ENCODE peak calls at places on chromosomes 1 and 21, in four cellular contexts. Q, T, U and C are unnamed samples.

GRCh38 chr1:34681481-34682451 is 73.1 kb upstream of the GJB5 start:
- DNase-seq in Q (peak), T (peak), U (peak), C (peak)

GRCh38 chr1:25796807-25797458 is 3.1 kb upstream of the SELENON start:
- DNase-seq in Q (peak), T (no peak), U (peak), C (peak)

GRCh38 chr1:27601321-27601770 is 2.6 kb downstream of the AHDC1 start:
- DNase-seq in Q (no peak), T (no peak), U (no peak), C (no peak)

GRCh38 chr21:42230636-42231035 is 11.7 kb downstream of the ABCG1 start:
- DNase-seq in Q (no peak), T (no peak), U (no peak), C (no peak)

GRCh38 chr1:211942583-211942982 is 92.8 kb downstream of the INTS7 start:
- DNase-seq in Q (no peak), T (no peak), U (no peak), C (no peak)

GRCh38 chr1:17569200-17570139 is 30.0 kb downstream of the ARHGEF10L start:
- DNase-seq in Q (peak), T (no peak), U (no peak), C (no peak)

GRCh38 chr1:156160000-156160743 is 6.8 kb downstream of the SEMA4A start:
- DNase-seq in Q (no peak), T (no peak), U (no peak), C (no peak)

GRCh38 chr1:88684482-88685238 is 587 bp downstream of the PKN2 start:
- DNase-seq in Q (peak), T (no peak), U (peak), C (peak)

GRCh38 chr1:117013310-117013850 is 11.8 kb downstream of the CD101 start:
- DNase-seq in Q (no peak), T (no peak), U (no peak), C (no peak)

GRCh38 chr1:217562229-217562878 is 68.5 kb downstream of the GPATCH2 start:
- DNase-seq in Q (peak), T (no peak), U (no peak), C (no peak)

GRCh38 chr1:153805042-153805745 is 30.0 kb downstream of the SLC27A3 start:
- DNase-seq in Q (peak), T (peak), U (no peak), C (no peak)

GRCh38 chr1:216742625-216743024 is 19.4 kb upstream of the ESRRG start:
- DNase-seq in Q (peak), T (no peak), U (no peak), C (no peak)

GRCh38 chr1:213997031-213997771 is 9.4 kb downstream of the PROX1 start:
- DNase-seq in Q (no peak), T (no peak), U (no peak), C (no peak)

GRCh38 chr1:239997515-239998311 is 94.0 kb upstream of the FMN2 start:
- DNase-seq in Q (peak), T (no peak), U (peak), C (peak)

GRCh38 chr1:212606734-212607205 is 1.8 kb upstream of the ATF3 start:
- DNase-seq in Q (peak), T (no peak), U (peak), C (no peak)

GRCh38 chr1:27235827-27236226 is 1.4 kb downstream of the WDTC1 start:
- DNase-seq in Q (peak), T (no peak), U (no peak), C (no peak)

GRCh38 chr1:207797229-207797973 is 45.5 kb downstream of the CD46 start:
- DNase-seq in Q (peak), T (peak), U (peak), C (peak)

GRCh38 chr1:67792756-67793475 is 40.4 kb downstream of the GNG12 start:
- DNase-seq in Q (no peak), T (no peak), U (peak), C (no peak)

GRCh38 chr1:94947453-94947852 is 20.5 kb upstream of the CNN3 start:
- DNase-seq in Q (peak), T (no peak), U (no peak), C (no peak)

GRCh38 chr1:161439280-161440232 is 65.7 kb upstream of the FCGR2A start:
- DNase-seq in Q (peak), T (no peak), U (peak), C (peak)

GRCh38 chr1:161115132-161115711 is 2.6 kb downstream of the PFDN2 start:
- DNase-seq in Q (peak), T (no peak), U (no peak), C (no peak)

GRCh38 chr1:16071614-16072013 is 1.8 kb downstream of the FAM131C start:
- DNase-seq in Q (no peak), T (no peak), U (no peak), C (no peak)

GRCh38 chr1:47024138-47024856 is 828 bp downstream of the CYP4X1 start:
- DNase-seq in Q (no peak), T (no peak), U (no peak), C (no peak)

GRCh38 chr1:200495901-200496300 is 86.1 kb upstream of the ZNF281 start:
- DNase-seq in Q (no peak), T (no peak), U (no peak), C (no peak)

GRCh38 chr1:21668232-21669032 is 725 bp downstream of the RAP1GAP start:
- DNase-seq in Q (no peak), T (no peak), U (no peak), C (no peak)

GRCh38 chr1:48182441-48182840 is 40.1 kb upstream of the SLC5A9 start:
- DNase-seq in Q (no peak), T (peak), U (peak), C (no peak)

GRCh38 chr1:42290130-42290529 is 44.9 kb downstream of the FOXJ3 start:
- DNase-seq in Q (no peak), T (no peak), U (no peak), C (no peak)
- TF ChIP-seq CTCF in Q (no peak), T (no peak), U (no peak), C (no peak)

GRCh38 chr1:112706505-112707216 is at the start of gene RHOC:
- DNase-seq in Q (peak), T (no peak), U (peak), C (peak)
- TF ChIP-seq CTCF in Q (no peak), T (no peak), U (no peak), C (no peak)

GRCh38 chr21:15221799-15222386 is 157.1 kb upstream of the NRIP1 start:
- DNase-seq in Q (peak), T (no peak), U (peak), C (peak)
- TF ChIP-seq CTCF in Q (no peak), T (no peak), U (no peak), C (no peak)

DNA sequence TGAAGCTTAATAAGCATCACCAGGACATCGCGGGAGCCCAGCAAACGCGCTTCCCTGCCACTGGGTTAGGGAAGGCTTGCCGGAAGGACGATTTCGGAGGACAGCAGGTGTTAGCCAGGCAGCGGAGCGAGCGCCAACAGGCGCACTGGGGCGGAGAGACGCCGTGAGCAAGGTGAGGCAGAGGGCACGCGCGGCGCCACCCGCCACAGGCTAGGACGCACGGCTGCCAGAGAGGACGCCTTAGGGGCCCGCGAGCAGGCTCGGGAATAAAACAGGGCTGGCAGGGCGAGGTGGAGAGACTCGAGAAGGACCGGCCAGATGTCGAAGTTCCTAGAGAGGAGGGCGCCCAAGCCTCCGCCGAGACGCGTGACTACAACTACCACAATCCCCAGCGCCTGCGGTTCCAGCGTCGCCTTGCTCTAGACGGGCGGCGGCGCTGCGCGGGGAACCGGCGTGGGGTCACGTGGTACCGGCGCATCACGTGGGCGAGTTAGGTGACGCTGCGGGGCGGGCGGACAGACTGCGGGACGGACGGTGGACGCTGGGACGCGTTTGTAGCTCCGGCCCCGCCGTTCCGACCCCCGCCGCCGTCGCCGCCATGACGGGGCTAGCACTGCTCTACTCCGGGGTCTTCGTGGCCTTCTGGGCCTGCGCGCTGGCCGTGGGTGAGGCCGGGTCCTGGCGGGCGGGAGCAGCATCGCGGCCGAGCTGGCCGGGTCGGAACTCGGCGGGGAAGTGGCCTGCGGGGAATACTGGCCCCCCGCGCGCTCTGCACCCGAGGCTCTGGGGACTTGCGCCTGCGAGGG is at the start of gene ATP6V0B:
- DNase-seq in Q (peak), T (peak), U (peak), C (peak)
- TF ChIP-seq CTCF in Q (no peak), T (peak), U (no peak), C (peak)

GRCh38 chr1:38600286-38600685 is 259.3 kb downstream of the RRAGC start:
- DNase-seq in Q (no peak), T (no peak), U (no peak), C (no peak)
- TF ChIP-seq CTCF in Q (no peak), T (no peak), U (no peak), C (no peak)

DNA sequence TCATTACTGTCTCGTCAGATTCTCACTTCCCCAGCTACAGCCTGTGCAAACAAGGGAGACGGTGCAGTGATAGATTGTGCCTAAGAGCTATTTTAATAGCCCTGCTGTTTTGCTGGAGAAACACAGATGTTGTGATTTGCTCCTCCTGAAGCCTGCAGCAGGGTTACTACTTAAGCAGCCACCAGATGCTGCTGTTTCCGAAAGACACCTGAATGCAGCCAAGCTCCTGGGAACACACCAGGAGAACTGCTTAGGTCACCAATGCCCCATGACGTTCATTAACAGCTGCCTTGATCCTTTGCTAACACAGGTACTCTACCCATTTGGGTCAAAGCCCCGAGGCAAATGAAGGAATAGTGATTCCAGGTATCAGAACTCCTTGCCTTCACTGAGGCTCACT is 411.8 kb upstream of the DAB1 start:
- DNase-seq in Q (peak), T (no peak), U (no peak), C (no peak)
- TF ChIP-seq CTCF in Q (no peak), T (no peak), U (no peak), C (no peak)

GRCh38 chr1:201882665-201883132 is 6.0 kb upstream of the SHISA4 start:
- DNase-seq in Q (peak), T (peak), U (no peak), C (no peak)
- TF ChIP-seq CTCF in Q (peak), T (peak), U (no peak), C (no peak)